ENCODE peak calls at places on chromosomes 11 and 22, in nine cellular contexts. N, Y, M, F, P, X, A, Q and O are unnamed samples.

GRCh38 chr22:30516731-30517130 is 11.2 kb upstream of the SEC14L4 start:
- DNase-seq in N (no peak), Y (no peak), M (no peak), F (no peak), P (no peak), X (no peak), A (no peak), Q (no peak), O (no peak)

GRCh38 chr22:45212992-45213751 is 27.5 kb downstream of the KIAA0930 start:
- DNase-seq in N (peak; percentile 57), Y (peak; percentile 85), M (peak; percentile 69), F (no peak), P (peak; percentile 70), X (no peak), A (peak; percentile 18), Q (no peak), O (peak; percentile 90)

GRCh38 chr22:28381427-28382167 is 298.0 kb downstream of the TTC28 start:
- DNase-seq in N (no peak), Y (no peak), M (no peak), F (no peak), P (peak; percentile 54), X (no peak), A (no peak), Q (no peak), O (peak; percentile 56)

GRCh38 chr11:31487848-31488247 is 21.6 kb downstream of the IMMP1L start:
- DNase-seq in N (no peak), Y (no peak), M (peak; percentile 46), F (peak; percentile 28), P (peak; percentile 54), X (no peak), A (peak; percentile 21), Q (no peak), O (peak; percentile 66)

GRCh38 chr11:117597083-117597482 is 199.9 kb downstream of the DSCAML1 start:
- DNase-seq in N (no peak), Y (no peak), M (no peak), F (no peak), P (peak; percentile 21), X (no peak), A (peak; percentile 90), Q (peak; percentile 84), O (peak; percentile 36)

GRCh38 chr22:49760280-49760629 is 67.4 kb downstream of the BRD1 start:
- DNase-seq in N (no peak), Y (peak; percentile 21), M (no peak), F (no peak), P (no peak), X (no peak), A (no peak), Q (no peak), O (no peak)

GRCh38 chr11:114111369-114112042 is 52.0 kb downstream of the ZBTB16 start:
- DNase-seq in N (no peak), Y (peak; percentile 43), M (peak; percentile 88), F (no peak), P (no peak), X (no peak), A (no peak), Q (no peak), O (no peak)

GRCh38 chr22:19060356-19061009 is 61.7 kb downstream of the DGCR2 start:
- DNase-seq in N (no peak), Y (no peak), M (no peak), F (no peak), P (no peak), X (no peak), A (no peak), Q (no peak), O (peak; percentile 41)

GRCh38 chr11:59787816-59788215 is 22.8 kb downstream of the MRPL16 start:
- DNase-seq in N (no peak), Y (no peak), M (no peak), F (no peak), P (peak; percentile 76), X (no peak), A (peak; percentile 65), Q (no peak), O (peak; percentile 85)

GRCh38 chr11:120612363-120613263 is 101.1 kb downstream of the GRIK4 start:
- DNase-seq in N (no peak), Y (no peak), M (no peak), F (no peak), P (peak; percentile 31), X (no peak), A (no peak), Q (no peak), O (peak; percentile 22)

GRCh38 chr22:22902247-22902962 is 14.8 kb downstream of the IGLL5 start:
- DNase-seq in N (no peak), Y (no peak), M (no peak), F (no peak), P (no peak), X (no peak), A (no peak), Q (peak; percentile 34), O (no peak)

GRCh38 chr11:72771507-72771906 is 19.3 kb upstream of the ARAP1 start:
- DNase-seq in N (no peak), Y (no peak), M (no peak), F (no peak), P (peak; percentile 74), X (no peak), A (no peak), Q (no peak), O (peak; percentile 83)

GRCh38 chr11:121615506-121615905 is 162.7 kb upstream of the SORL1-AS1 start:
- DNase-seq in N (no peak), Y (no peak), M (no peak), F (no peak), P (peak; percentile 46), X (no peak), A (no peak), Q (no peak), O (peak; percentile 68)

GRCh38 chr11:789951-790350 is at the start of gene CEND1:
- DNase-seq in N (peak; percentile 45), Y (no peak), M (peak; percentile 48), F (no peak), P (peak; percentile 53), X (no peak), A (no peak), Q (peak; percentile 62), O (peak; percentile 82)

GRCh38 chr11:134542401-134543143 is 130.5 kb upstream of the B3GAT1 start:
- DNase-seq in N (no peak), Y (peak; percentile 42), M (no peak), F (no peak), P (no peak), X (no peak), A (no peak), Q (no peak), O (no peak)

GRCh38 chr11:69373251-69373635 is 79.3 kb downstream of the MYEOV start:
- DNase-seq in N (no peak), Y (peak; percentile 35), M (no peak), F (no peak), P (no peak), X (no peak), A (no peak), Q (no peak), O (no peak)

GRCh38 chr22:30922151-30922611 is 46.4 kb downstream of the MORC2 start:
- DNase-seq in N (peak; percentile 71), Y (no peak), M (peak; percentile 30), F (no peak), P (peak; percentile 39), X (peak; percentile 76), A (no peak), Q (no peak), O (peak; percentile 69)

GRCh38 chr11:119340335-119341221 is at the start of gene C1QTNF5:
- DNase-seq in N (peak; percentile 89), Y (peak; percentile 90), M (peak; percentile 84), F (no peak), P (peak; percentile 72), X (no peak), A (peak; percentile 42), Q (peak; percentile 53), O (peak; percentile 72)

GRCh38 chr11:8834379-8834778 is 76.6 kb upstream of the AKIP1 start:
- DNase-seq in N (no peak), Y (no peak), M (no peak), F (no peak), P (peak; percentile 48), X (no peak), A (no peak), Q (no peak), O (no peak)

GRCh38 chr22:36012332-36012731 is 16.3 kb downstream of the RBFOX2 start:
- DNase-seq in N (no peak), Y (no peak), M (no peak), F (no peak), P (peak; percentile 42), X (no peak), A (no peak), Q (no peak), O (no peak)